ENCODE peak calls at places on chromosomes 13 and 19, in four cellular contexts. D, F, C and S are unnamed samples.

GRCh38 chr19:18995804-18996241 is 37.5 kb downstream of the SUGP2 start:
- DNase-seq in D (peak), C (no peak), F (no peak), S (no peak)

GRCh38 chr19:13588953-13589833 is 82.9 kb upstream of the CACNA1A start:
- DNase-seq in D (peak), F (peak), C (peak), S (peak)

GRCh38 chr13:84894749-84895148 is 904.5 kb downstream of the SLITRK6 start:
- DNase-seq in C (no peak), F (no peak), D (no peak), S (no peak)

GRCh38 chr13:49374585-49375290 is 69.1 kb downstream of the CAB39L start:
- DNase-seq in D (no peak), C (no peak), F (no peak), S (no peak)

GRCh38 chr19:35828694-35829301 is 16.2 kb upstream of the PRODH2 start:
- DNase-seq in D (peak), C (peak), F (peak), S (peak)

GRCh38 chr19:4043410-4043809 is 23.3 kb downstream of the ZBTB7A start:
- DNase-seq in D (no peak), F (no peak), C (no peak), S (no peak)

GRCh38 chr13:46850214-46850613 is 46.6 kb downstream of the HTR2A start:
- DNase-seq in F (no peak), D (no peak), C (no peak), S (no peak)

GRCh38 chr13:79591493-79591892 is 110.5 kb downstream of the NDFIP2 start:
- DNase-seq in F (no peak), C (no peak), D (no peak), S (no peak)

GRCh38 chr13:80338781-80339577 is 1.9 kb downstream of the SPRY2 start:
- DNase-seq in C (peak), D (peak), F (no peak), S (peak)